ENCODE peak calls at places on chromosomes 12 and 14, in four cellular contexts. One of them, this sample, is unnamed.

GRCh38 chr14:105173901-105174894 is 5.6 kb upstream of the JAG2 start:
- DNase-seq in HepG2: no peak
- DNase-seq in K562: no peak
- DNase-seq in HCT116: no peak
- DNase-seq in this sample: no peak

GRCh38 chr12:55704824-55705780 is 2.6 kb downstream of the ITGA7 start:
- DNase-seq in HepG2: peak; percentile 68
- DNase-seq in K562: no peak
- DNase-seq in HCT116: no peak
- DNase-seq in this sample: no peak

GRCh38 chr12:80565276-80565675 is 121.2 kb downstream of the PTPRQ start:
- DNase-seq in HepG2: no peak
- DNase-seq in K562: no peak
- DNase-seq in HCT116: no peak
- DNase-seq in this sample: no peak

GRCh38 chr12:22190-22529 is 44.4 kb upstream of the IQSEC3 start:
- DNase-seq in HepG2: peak; percentile 9
- DNase-seq in K562: peak; percentile 15
- DNase-seq in HCT116: no peak
- DNase-seq in this sample: no peak

GRCh38 chr12:64625243-64626077 is 15.2 kb downstream of the RASSF3 start:
- DNase-seq in HepG2: peak; percentile 85
- DNase-seq in K562: peak; percentile 24
- DNase-seq in HCT116: peak; percentile 60
- DNase-seq in this sample: peak; percentile 78

GRCh38 chr12:50203691-50204090 is 36.5 kb upstream of the CERS5 start:
- DNase-seq in HepG2: no peak
- DNase-seq in K562: no peak
- DNase-seq in HCT116: no peak
- DNase-seq in this sample: no peak

GRCh38 chr12:120150919-120151525 is 34.5 kb upstream of the RAB35 start:
- DNase-seq in HepG2: no peak
- DNase-seq in K562: no peak
- DNase-seq in HCT116: no peak
- DNase-seq in this sample: no peak

GRCh38 chr14:33052899-33053400 is 114.3 kb downstream of the NPAS3 start:
- DNase-seq in HepG2: no peak
- DNase-seq in K562: no peak
- DNase-seq in HCT116: no peak
- DNase-seq in this sample: no peak

GRCh38 chr12:58530421-58531067 is 389.8 kb downstream of the LRIG3 start:
- DNase-seq in HepG2: no peak
- DNase-seq in K562: no peak
- DNase-seq in HCT116: no peak
- DNase-seq in this sample: no peak

GRCh38 chr12:113961921-113962710 is 4.0 kb downstream of the RBM19 start:
- DNase-seq in HepG2: peak; percentile 20
- DNase-seq in K562: no peak
- DNase-seq in HCT116: no peak
- DNase-seq in this sample: no peak

GRCh38 chr14:22450266-22450665 is 138.8 kb downstream of the DAD1 start:
- DNase-seq in HepG2: no peak
- DNase-seq in K562: no peak
- DNase-seq in HCT116: no peak
- DNase-seq in this sample: no peak

GRCh38 chr14:22452330-22452729 is 136.7 kb downstream of the DAD1 start:
- DNase-seq in HepG2: no peak
- DNase-seq in K562: no peak
- DNase-seq in HCT116: no peak
- DNase-seq in this sample: no peak

GRCh38 chr14:22449612-22449930 is 139.5 kb downstream of the DAD1 start:
- DNase-seq in HepG2: no peak
- DNase-seq in K562: no peak
- DNase-seq in HCT116: no peak
- DNase-seq in this sample: no peak

GRCh38 chr14:22448035-22448904 is 140.8 kb downstream of the DAD1 start:
- DNase-seq in HepG2: no peak
- DNase-seq in K562: no peak
- DNase-seq in HCT116: no peak
- DNase-seq in this sample: no peak

GRCh38 chr14:22448905-22449611 is 140.0 kb downstream of the DAD1 start:
- DNase-seq in HepG2: no peak
- DNase-seq in K562: no peak
- DNase-seq in HCT116: no peak
- DNase-seq in this sample: no peak
- TF ChIP-seq TCF7L2 in HepG2: no peak
- TF ChIP-seq TCF7L2 in K562: no peak
- TF ChIP-seq TCF7L2 in HCT116: no peak
- TF ChIP-seq TCF7L2 in this sample: no peak

GRCh38 chr12:54355104-54355815 is 9.0 kb downstream of the GPR84 start:
- DNase-seq in HepG2: no peak
- DNase-seq in K562: no peak
- DNase-seq in HCT116: no peak
- DNase-seq in this sample: no peak

GRCh38 chr12:54350743-54351142 is 13.5 kb downstream of the GPR84 start:
- DNase-seq in HepG2: no peak
- DNase-seq in K562: no peak
- DNase-seq in HCT116: no peak
- DNase-seq in this sample: no peak

GRCh38 chr12:54356228-54356627 is 8.1 kb downstream of the GPR84 start:
- DNase-seq in HepG2: no peak
- DNase-seq in K562: no peak
- DNase-seq in HCT116: no peak
- DNase-seq in this sample: no peak

GRCh38 chr12:54352022-54352531 is 12.2 kb downstream of the GPR84 start:
- DNase-seq in HepG2: no peak
- DNase-seq in K562: peak; percentile 40
- DNase-seq in HCT116: no peak
- DNase-seq in this sample: no peak

GRCh38 chr12:54352891-54353874 is 11.1 kb downstream of the GPR84 start:
- DNase-seq in HepG2: no peak
- DNase-seq in K562: peak; percentile 55
- DNase-seq in HCT116: no peak
- DNase-seq in this sample: no peak
- TF ChIP-seq TCF7L2 in HepG2: no peak
- TF ChIP-seq TCF7L2 in K562: no peak
- TF ChIP-seq TCF7L2 in HCT116: no peak
- TF ChIP-seq TCF7L2 in this sample: no peak

GRCh38 chr12:22598763-22599161 is 26.2 kb upstream of the ETNK1 start:
- DNase-seq in HepG2: peak; percentile 66
- DNase-seq in K562: no peak
- DNase-seq in HCT116: no peak
- DNase-seq in this sample: no peak
- TF ChIP-seq TCF7L2 in HepG2: no peak
- TF ChIP-seq TCF7L2 in K562: no peak
- TF ChIP-seq TCF7L2 in HCT116: no peak
- TF ChIP-seq TCF7L2 in this sample: no peak

GRCh38 chr14:94110552-94111181 is at the start of gene IFI27:
- DNase-seq in HepG2: no peak
- DNase-seq in K562: peak; percentile 44
- DNase-seq in HCT116: no peak
- DNase-seq in this sample: no peak
- TF ChIP-seq TCF7L2 in HepG2: no peak
- TF ChIP-seq TCF7L2 in K562: no peak
- TF ChIP-seq TCF7L2 in HCT116: no peak
- TF ChIP-seq TCF7L2 in this sample: no peak